ENCODE peak calls at places on chromosomes 16 and 17, in six cellular contexts. One of them, this sample, is unnamed.

GRCh38 chr16:3952342-3953131 is 72.0 kb upstream of the CREBBP start:
- DNase-seq in H1: no peak
- DNase-seq in GM12878: no peak
- DNase-seq in HepG2: no peak
- DNase-seq in GM12891: no peak
- DNase-seq in K562: no peak
- DNase-seq in this sample: no peak

GRCh38 chr17:34579979-34580684 is 750 bp downstream of the TMEM132E start:
- DNase-seq in GM12891: peak
- DNase-seq in GM12878: no peak
- DNase-seq in H1: no peak
- DNase-seq in HepG2: no peak
- DNase-seq in K562: no peak
- DNase-seq in this sample: no peak

GRCh38 chr17:80790981-80791742 is 200.5 kb upstream of the CHMP6 start:
- DNase-seq in K562: no peak
- DNase-seq in HepG2: peak
- DNase-seq in H1: no peak
- DNase-seq in GM12878: no peak
- DNase-seq in GM12891: no peak
- DNase-seq in this sample: no peak

GRCh38 chr16:66653581-66654350 is 42.8 kb downstream of the CMTM4 start:
- DNase-seq in H1: no peak
- DNase-seq in K562: no peak
- DNase-seq in HepG2: no peak
- DNase-seq in GM12878: no peak
- DNase-seq in GM12891: no peak
- DNase-seq in this sample: no peak

GRCh38 chr17:29054835-29055234 is 11.9 kb downstream of the PIPOX start:
- DNase-seq in H1: no peak
- DNase-seq in HepG2: no peak
- DNase-seq in GM12891: no peak
- DNase-seq in GM12878: no peak
- DNase-seq in K562: no peak
- DNase-seq in this sample: no peak

GRCh38 chr17:52159810-52160578 is 1.5 kb upstream of the CA10 start:
- DNase-seq in HepG2: no peak
- DNase-seq in GM12891: no peak
- DNase-seq in K562: no peak
- DNase-seq in GM12878: no peak
- DNase-seq in H1: no peak
- DNase-seq in this sample: no peak

GRCh38 chr16:50313596-50314483 is 47.5 kb downstream of the ADCY7 start:
- DNase-seq in K562: no peak
- DNase-seq in GM12878: no peak
- DNase-seq in HepG2: peak
- DNase-seq in GM12891: no peak
- DNase-seq in H1: no peak
- DNase-seq in this sample: peak

GRCh38 chr17:43373343-43373742 is 25.4 kb upstream of the ARL4D start:
- DNase-seq in HepG2: no peak
- DNase-seq in H1: no peak
- DNase-seq in K562: no peak
- DNase-seq in GM12891: no peak
- DNase-seq in GM12878: no peak
- DNase-seq in this sample: no peak

GRCh38 chr17:66426397-66427033 is 124.1 kb downstream of the PRKCA start:
- DNase-seq in GM12878: no peak
- DNase-seq in HepG2: peak
- DNase-seq in GM12891: no peak
- DNase-seq in K562: peak
- DNase-seq in H1: no peak
- DNase-seq in this sample: no peak

GRCh38 chr17:74223901-74224300 is 10.5 kb downstream of the TTYH2 start:
- DNase-seq in GM12878: no peak
- DNase-seq in H1: no peak
- DNase-seq in GM12891: no peak
- DNase-seq in HepG2: no peak
- DNase-seq in K562: no peak
- DNase-seq in this sample: no peak

GRCh38 chr17:63116967-63117366 is 150.9 kb downstream of the TANC2 start:
- DNase-seq in H1: no peak
- DNase-seq in HepG2: no peak
- DNase-seq in GM12878: no peak
- DNase-seq in GM12891: no peak
- DNase-seq in K562: peak
- DNase-seq in this sample: no peak

DNA sequence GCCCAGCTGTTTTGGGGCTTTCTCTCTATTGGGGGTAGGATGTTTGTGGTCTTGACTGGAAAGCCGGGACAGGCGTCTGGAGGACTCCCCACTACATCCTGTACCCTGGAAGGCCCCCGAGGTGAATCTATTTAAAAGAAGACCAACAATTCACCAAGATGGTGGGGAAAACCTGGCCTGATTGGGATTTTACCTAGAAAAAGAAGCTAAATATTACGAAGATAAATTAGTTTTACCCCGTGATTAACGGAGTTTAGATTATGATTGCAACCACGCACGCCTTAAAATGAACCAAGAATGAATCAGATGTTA is 779 bp upstream of the CCDC102A start:
- DNase-seq in HepG2: no peak
- DNase-seq in H1: no peak
- DNase-seq in GM12878: no peak
- DNase-seq in K562: no peak
- DNase-seq in GM12891: no peak
- DNase-seq in this sample: no peak
- TF ChIP-seq TAF1 in HepG2: no peak
- TF ChIP-seq TAF1 in H1: no peak
- TF ChIP-seq TAF1 in GM12878: no peak
- TF ChIP-seq TAF1 in K562: no peak
- TF ChIP-seq TAF1 in GM12891: no peak
- TF ChIP-seq TAF1 in this sample: no peak

DNA sequence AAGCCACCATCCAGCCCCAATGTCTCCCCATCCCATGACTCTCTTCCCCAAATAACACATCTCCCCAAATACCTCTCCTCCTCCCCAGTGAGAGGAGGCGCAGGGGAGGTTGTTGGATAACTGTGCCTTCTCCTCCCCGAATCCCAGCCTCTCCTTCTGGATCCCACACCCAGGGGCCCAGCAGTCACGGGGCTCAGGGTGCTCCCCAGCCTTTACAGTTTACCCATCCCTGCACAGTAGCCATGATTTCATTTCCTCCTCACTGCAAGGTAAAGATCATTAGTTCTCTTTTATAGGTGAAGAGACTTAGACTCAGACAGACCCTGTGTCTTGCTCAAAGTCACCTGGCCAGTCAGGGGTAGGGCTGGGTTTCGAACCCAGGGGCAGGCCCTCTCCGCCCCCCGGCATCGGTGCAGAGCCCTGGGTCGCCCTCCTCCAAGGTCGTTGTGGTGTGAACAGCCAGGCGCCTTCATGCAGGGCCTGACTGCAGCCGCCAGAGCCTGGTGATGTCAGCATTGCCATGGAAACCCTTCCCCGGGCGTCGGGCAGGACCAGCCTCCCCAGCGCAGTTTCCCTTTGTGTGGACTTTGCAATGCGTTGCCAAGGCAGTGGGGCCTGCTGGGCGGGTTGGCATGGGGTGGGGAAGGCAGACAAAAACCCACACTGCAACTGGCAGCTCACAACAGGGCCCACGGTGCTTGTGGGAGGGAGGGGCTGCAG is 53.3 kb upstream of the TOB1 start:
- DNase-seq in GM12891: peak
- DNase-seq in K562: peak
- DNase-seq in GM12878: no peak
- DNase-seq in H1: no peak
- DNase-seq in HepG2: peak
- DNase-seq in this sample: peak
- TF ChIP-seq POLR2A in GM12891: no peak
- TF ChIP-seq POLR2A in K562: no peak
- TF ChIP-seq POLR2A in GM12878: no peak
- TF ChIP-seq POLR2A in H1: no peak
- TF ChIP-seq POLR2A in HepG2: no peak
- TF ChIP-seq POLR2A in this sample: no peak

GRCh38 chr17:33562792-33563191 is 269.7 kb upstream of the ASIC2 start:
- DNase-seq in GM12891: no peak
- DNase-seq in HepG2: no peak
- DNase-seq in GM12878: no peak
- DNase-seq in H1: no peak
- DNase-seq in K562: no peak
- DNase-seq in this sample: no peak

GRCh38 chr17:33561935-33562334 is 268.8 kb upstream of the ASIC2 start:
- DNase-seq in HepG2: no peak
- DNase-seq in H1: no peak
- DNase-seq in GM12878: no peak
- DNase-seq in GM12891: no peak
- DNase-seq in K562: no peak
- DNase-seq in this sample: no peak

GRCh38 chr17:33560871-33561270 is 267.8 kb upstream of the ASIC2 start:
- DNase-seq in GM12878: no peak
- DNase-seq in HepG2: no peak
- DNase-seq in K562: no peak
- DNase-seq in GM12891: no peak
- DNase-seq in H1: no peak
- DNase-seq in this sample: no peak

GRCh38 chr17:33560165-33560564 is 267.1 kb upstream of the ASIC2 start:
- DNase-seq in K562: no peak
- DNase-seq in GM12891: no peak
- DNase-seq in H1: no peak
- DNase-seq in GM12878: no peak
- DNase-seq in HepG2: no peak
- DNase-seq in this sample: no peak

GRCh38 chr17:33564146-33564545 is 271.1 kb upstream of the ASIC2 start:
- DNase-seq in K562: no peak
- DNase-seq in GM12891: no peak
- DNase-seq in GM12878: no peak
- DNase-seq in H1: no peak
- DNase-seq in HepG2: no peak
- DNase-seq in this sample: no peak
- TF ChIP-seq TAF1 in K562: no peak
- TF ChIP-seq TAF1 in GM12891: no peak
- TF ChIP-seq TAF1 in GM12878: no peak
- TF ChIP-seq TAF1 in H1: no peak
- TF ChIP-seq TAF1 in HepG2: no peak
- TF ChIP-seq TAF1 in this sample: no peak

GRCh38 chr16:10940501-10941079 is 1.7 kb downstream of the DEXI start:
- DNase-seq in GM12891: no peak
- DNase-seq in HepG2: no peak
- DNase-seq in GM12878: no peak
- DNase-seq in H1: no peak
- DNase-seq in K562: no peak
- DNase-seq in this sample: no peak
- TF ChIP-seq POLR2A in GM12891: peak
- TF ChIP-seq POLR2A in HepG2: no peak
- TF ChIP-seq POLR2A in GM12878: peak
- TF ChIP-seq POLR2A in H1: no peak
- TF ChIP-seq POLR2A in K562: no peak
- TF ChIP-seq POLR2A in this sample: no peak